ENCODE peak calls at places on chromosomes 7 and 10, in eight cellular contexts. D is type B pancreatic cell, S is mesothelial cell of epicardium, G is foreskin keratinocyte, H is astrocyte of the cerebellum, O is ovary, Y is endodermal cell, A is MCF 10A. F is an unnamed sample.

GRCh38 chr7:16915405-16915804 is 33.6 kb upstream of the AGR3 start:
- DNase-seq in D (no peak), S (no peak), G (peak), H (peak), O (no peak), Y (no peak), A (peak), F (peak)

GRCh38 chr7:158993591-158993990 is 137.2 kb downstream of the DYNC2I1 start:
- DNase-seq in D (no peak), S (no peak), G (no peak), H (no peak), O (no peak), Y (no peak), A (no peak), F (no peak)

GRCh38 chr7:151115836-151116418 is 29.7 kb downstream of the AGAP3 start:
- DNase-seq in D (no peak), S (peak), G (peak), H (no peak), O (no peak), Y (no peak), A (peak), F (peak)

GRCh38 chr7:30421647-30422196 is 56.9 kb downstream of the NOD1 start:
- DNase-seq in D (no peak), S (no peak), G (no peak), H (no peak), O (no peak), Y (no peak), A (no peak), F (no peak)

GRCh38 chr7:21941570-21942224 is 4.0 kb downstream of the CDCA7L start:
- DNase-seq in D (no peak), S (no peak), G (peak), H (no peak), O (no peak), Y (peak), A (peak), F (peak)

GRCh38 chr7:39733881-39734571 is 110.7 kb downstream of the RALA start:
- DNase-seq in D (no peak), S (no peak), G (peak), H (peak), O (no peak), Y (peak), A (peak), F (peak)

GRCh38 chr10:68261132-68261856 is 29.4 kb upstream of the ATOH7 start:
- DNase-seq in D (no peak), S (no peak), G (no peak), H (no peak), O (no peak), Y (no peak), A (no peak), F (no peak)

GRCh38 chr7:43099750-43100149 is 12.7 kb upstream of the HECW1 start:
- DNase-seq in D (no peak), S (no peak), G (no peak), H (no peak), O (no peak), Y (no peak), A (no peak), F (no peak)

GRCh38 chr10:91340613-91341362 is 69.4 kb upstream of the HECTD2 start:
- DNase-seq in D (no peak), S (no peak), G (peak), H (peak), O (no peak), Y (no peak), A (peak), F (peak)

GRCh38 chr7:132547806-132548205 is 28.5 kb downstream of the PLXNA4 start:
- DNase-seq in D (no peak), S (no peak), G (no peak), H (peak), O (no peak), Y (no peak), A (no peak), F (no peak)

GRCh38 chr7:73856941-73857340 is 4.0 kb upstream of the TMEM270 start:
- DNase-seq in D (no peak), S (no peak), G (no peak), H (no peak), O (no peak), Y (no peak), A (no peak), F (no peak)

GRCh38 chr7:130990178-130990832 is 256.3 kb upstream of the KLF14 start:
- DNase-seq in D (no peak), S (no peak), G (no peak), H (no peak), O (no peak), Y (no peak), A (no peak), F (no peak)

GRCh38 chr10:72800000-72800740 is 93.4 kb upstream of the OIT3 start:
- DNase-seq in D (no peak), S (no peak), G (no peak), H (no peak), O (no peak), Y (peak), A (no peak), F (no peak)

GRCh38 chr7:29957921-29958320 is 31.7 kb downstream of the SCRN1 start:
- DNase-seq in D (no peak), S (no peak), G (no peak), H (no peak), O (no peak), Y (no peak), A (no peak), F (no peak)

GRCh38 chr10:13334556-13334955 is 13.5 kb downstream of the SEPHS1 start:
- DNase-seq in D (no peak), S (no peak), G (no peak), H (no peak), O (no peak), Y (no peak), A (no peak), F (no peak)

GRCh38 chr7:116316838-116317612 is 106.7 kb downstream of the TES start:
- DNase-seq in D (no peak), S (no peak), G (peak), H (peak), O (no peak), Y (peak), A (peak), F (peak)

GRCh38 chr7:41573881-41574280 is 129.0 kb downstream of the INHBA start:
- DNase-seq in D (no peak), S (no peak), G (no peak), H (no peak), O (no peak), Y (no peak), A (no peak), F (no peak)

GRCh38 chr7:117716707-117717294 is 156.4 kb downstream of the CTTNBP2 start:
- DNase-seq in D (no peak), S (no peak), G (no peak), H (no peak), O (no peak), Y (no peak), A (no peak), F (no peak)

GRCh38 chr7:50303894-50304157 is 690 bp upstream of the IKZF1 start:
- DNase-seq in D (no peak), S (no peak), G (no peak), H (no peak), O (no peak), Y (no peak), A (no peak), F (no peak)

GRCh38 chr7:12731775-12732174 is 44.3 kb downstream of the ARL4A start:
- DNase-seq in D (no peak), S (no peak), G (no peak), H (no peak), O (no peak), Y (no peak), A (no peak), F (no peak)

GRCh38 chr7:27165655-27166474 is 528 bp upstream of the HOXA9 start:
- DNase-seq in D (no peak), S (no peak), G (no peak), H (no peak), O (no peak), Y (no peak), A (no peak), F (no peak)

GRCh38 chr7:150989456-150989855 is 1.4 kb upstream of the NOS3 start:
- DNase-seq in D (no peak), S (no peak), G (no peak), H (no peak), O (no peak), Y (peak), A (no peak), F (no peak)

GRCh38 chr10:46517541-46517940 is 38.9 kb downstream of the GPRIN2 start:
- DNase-seq in D (peak), S (no peak), G (no peak), H (no peak), O (no peak), Y (peak), A (no peak), F (no peak)

GRCh38 chr7:65554-65953 is 126.8 kb upstream of the FAM20C start:
- DNase-seq in D (no peak), S (no peak), G (no peak), H (no peak), O (peak), Y (no peak), A (peak), F (no peak)

GRCh38 chr7:13742126-13742525 is 247.3 kb downstream of the ETV1 start:
- DNase-seq in D (no peak), S (no peak), G (peak), H (peak), O (no peak), Y (no peak), A (no peak), F (peak)

GRCh38 chr7:78176186-78176585 is 377.6 kb downstream of the PHTF2 start:
- DNase-seq in D (no peak), S (no peak), G (no peak), H (peak), O (peak), Y (no peak), A (no peak), F (no peak)

GRCh38 chr7:148262721-148263229 is 327.8 kb upstream of the C7orf33 start:
- DNase-seq in D (peak), S (peak), G (no peak), H (no peak), O (peak), Y (peak), A (peak), F (peak)

GRCh38 chr10:71390921-71391690 is 5.6 kb upstream of the CDH23 start:
- DNase-seq in D (no peak), S (no peak), G (no peak), H (no peak), O (no peak), Y (peak), A (no peak), F (no peak)

GRCh38 chr10:16612148-16612742 is 90.6 kb upstream of the C1QL3 start:
- DNase-seq in D (no peak), S (peak), G (peak), H (peak), O (no peak), Y (peak), A (peak), F (peak)

GRCh38 chr10:131727612-131728011 is 173.2 kb upstream of the PPP2R2D start:
- DNase-seq in D (peak), S (no peak), G (no peak), H (no peak), O (no peak), Y (peak), A (no peak), F (no peak)

GRCh38 chr10:30821994-30822692 is 192.6 kb upstream of the LYZL2 start:
- DNase-seq in D (no peak), S (no peak), G (peak), H (no peak), O (no peak), Y (no peak), A (no peak), F (no peak)

GRCh38 chr10:131820626-131821025 is 80.2 kb upstream of the PPP2R2D start:
- DNase-seq in D (no peak), S (no peak), G (no peak), H (no peak), O (no peak), Y (peak), A (no peak), F (no peak)

GRCh38 chr7:30983042-30983913 is 19.5 kb downstream of the GHRHR start:
- DNase-seq in D (peak), S (peak), G (no peak), H (peak), O (peak), Y (peak), A (peak), F (peak)

GRCh38 chr7:105187302-105188169 is 173.5 kb downstream of the KMT2E start:
- DNase-seq in D (no peak), S (no peak), G (peak), H (no peak), O (no peak), Y (no peak), A (peak), F (peak)

DNA sequence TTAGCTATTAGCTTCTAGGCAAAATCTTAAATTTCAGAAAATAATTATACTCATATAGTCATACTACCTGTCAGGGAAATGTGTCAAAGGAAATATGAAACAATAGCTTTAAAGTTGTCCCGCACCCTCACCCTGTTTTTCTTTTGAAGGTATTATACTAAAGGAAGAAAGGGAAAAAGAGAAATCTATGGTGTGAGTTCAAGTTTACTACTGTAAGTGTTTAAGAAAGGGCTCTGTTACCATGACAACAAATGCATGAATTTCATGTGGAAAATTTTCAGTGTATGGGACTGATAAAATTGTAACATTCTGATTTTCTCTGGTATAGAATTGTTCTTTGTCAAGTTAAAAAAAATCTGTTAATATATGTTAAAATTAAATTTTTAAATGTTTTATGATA is 229.8 kb downstream of the ADK start:
- DNase-seq in D (no peak), S (no peak), G (no peak), H (no peak), O (no peak), Y (no peak), A (no peak), F (no peak)
- TF ChIP-seq CTCF in D (no peak), S (no peak), G (no peak), H (no peak), O (no peak), Y (no peak), A (no peak), F (no peak)

GRCh38 chr7:7166318-7166717 is 16.0 kb upstream of the C1GALT1 start:
- DNase-seq in D (no peak), S (no peak), G (no peak), H (no peak), O (no peak), Y (no peak), A (no peak), F (no peak)
- TF ChIP-seq CTCF in D (no peak), S (no peak), G (no peak), H (no peak), O (no peak), Y (no peak), A (no peak), F (no peak)

GRCh38 chr7:44131173-44132009 is 8.0 kb upstream of the POLD2 start:
- DNase-seq in D (no peak), S (no peak), G (no peak), H (no peak), O (no peak), Y (peak), A (peak), F (peak)
- TF ChIP-seq CTCF in D (peak), S (no peak), G (peak), H (peak), O (no peak), Y (peak), A (peak), F (no peak)

DNA sequence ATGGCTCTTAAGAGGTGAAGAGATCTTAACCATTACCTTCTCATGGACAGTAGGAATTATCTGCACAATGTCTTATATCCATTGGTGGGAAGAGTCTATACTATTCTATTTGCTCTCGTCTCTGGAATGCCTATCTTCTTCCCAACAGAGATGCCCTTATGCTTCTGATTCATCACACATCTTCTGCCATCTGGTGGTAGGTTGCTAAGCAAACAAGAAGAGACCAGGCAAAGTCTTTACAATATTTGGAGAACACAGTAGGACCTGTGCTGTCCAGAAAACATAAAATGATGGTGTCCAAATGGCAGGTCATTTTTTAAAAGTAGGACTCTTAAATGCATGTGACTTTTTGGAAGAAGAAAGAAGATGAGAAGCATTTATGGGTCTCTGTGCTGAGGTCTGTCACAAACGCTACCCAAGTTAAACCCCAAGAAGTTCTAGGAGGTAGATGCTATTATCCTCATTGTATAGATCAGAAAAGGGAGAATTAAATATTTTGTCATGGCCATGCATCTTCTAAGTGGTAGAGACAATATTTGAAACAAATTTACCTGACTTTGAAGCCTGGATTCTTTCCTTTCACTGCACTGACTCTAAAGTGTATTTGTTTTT is 67.8 kb upstream of the NXPH1 start:
- DNase-seq in D (no peak), S (no peak), G (no peak), H (no peak), O (no peak), Y (no peak), A (peak), F (no peak)
- TF ChIP-seq CTCF in D (peak), S (no peak), G (peak), H (no peak), O (no peak), Y (peak), A (peak), F (peak)

GRCh38 chr7:155066417-155066950 is 3.6 kb upstream of the HTR5A start:
- DNase-seq in D (no peak), S (no peak), G (peak), H (peak), O (no peak), Y (no peak), A (peak), F (peak)

GRCh38 chr7:155059703-155060102 is 10.4 kb upstream of the HTR5A start:
- DNase-seq in D (no peak), S (no peak), G (no peak), H (no peak), O (no peak), Y (no peak), A (no peak), F (no peak)

GRCh38 chr7:155058861-155059355 is 11.2 kb upstream of the HTR5A start:
- DNase-seq in D (no peak), S (no peak), G (no peak), H (no peak), O (no peak), Y (no peak), A (no peak), F (no peak)

DNA sequence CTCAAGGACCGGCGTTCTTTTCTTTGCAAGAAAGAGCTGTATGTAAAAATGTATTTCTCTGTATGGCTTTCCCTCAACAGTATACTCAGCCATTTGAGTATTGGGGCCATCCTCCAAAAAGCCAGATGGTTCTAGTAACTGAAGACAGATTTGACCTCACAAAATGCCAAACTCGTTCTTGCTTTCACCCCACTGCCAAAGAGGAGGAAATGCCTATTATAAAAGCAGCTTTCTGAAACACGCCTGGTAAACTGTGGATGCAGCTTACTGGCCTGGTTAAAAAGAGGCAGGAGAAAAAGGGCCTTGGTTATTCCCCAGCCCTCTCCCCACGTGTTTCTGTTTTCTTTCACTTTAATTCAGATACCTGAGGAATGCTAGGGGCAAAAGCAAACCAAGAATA is 7.7 kb upstream of the HTR5A start:
- DNase-seq in D (no peak), S (no peak), G (no peak), H (no peak), O (no peak), Y (no peak), A (no peak), F (no peak)
- TF ChIP-seq CTCF in D (no peak), S (no peak), G (no peak), H (no peak), O (no peak), Y (no peak), A (no peak), F (no peak)

DNA sequence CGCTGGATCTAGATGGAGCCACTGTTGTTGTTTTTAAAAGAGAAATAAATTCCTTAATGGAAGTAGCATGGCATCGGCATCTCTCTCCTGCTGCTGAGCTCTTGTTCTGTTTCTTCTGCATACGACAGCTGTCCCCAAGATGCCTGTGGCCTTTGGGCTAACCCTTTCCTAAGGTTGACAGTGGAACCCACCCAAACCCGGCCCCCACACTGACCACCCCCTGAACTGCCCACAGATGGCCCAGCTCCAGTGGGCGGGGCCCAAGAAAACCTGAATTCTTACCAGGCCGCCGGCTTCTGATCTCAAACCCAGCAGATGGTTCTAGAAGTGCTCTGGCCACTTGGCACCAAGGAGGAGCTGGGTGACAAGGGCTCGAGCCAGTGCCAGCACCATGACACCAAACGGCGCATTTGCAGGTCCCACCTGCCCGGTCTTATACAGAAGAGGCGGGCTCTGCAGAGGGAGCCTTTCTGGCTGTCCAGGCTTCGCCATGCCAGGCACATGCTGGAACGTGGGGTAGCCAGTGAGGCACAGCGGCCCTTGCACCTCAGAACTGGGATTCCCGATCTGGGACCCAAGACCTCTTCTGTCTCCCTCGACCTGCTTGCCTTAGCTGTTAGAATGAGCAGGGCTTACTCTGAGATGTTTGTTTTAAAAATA is 82.7 kb downstream of the RGS10 start:
- DNase-seq in D (no peak), S (no peak), G (no peak), H (no peak), O (no peak), Y (no peak), A (no peak), F (no peak)
- TF ChIP-seq CTCF in D (no peak), S (no peak), G (no peak), H (no peak), O (no peak), Y (no peak), A (no peak), F (no peak)

GRCh38 chr7:129334473-129334872 is 99.8 kb upstream of the STRIP2 start:
- DNase-seq in D (no peak), S (no peak), G (no peak), H (no peak), O (no peak), Y (no peak), A (no peak), F (no peak)
- TF ChIP-seq CTCF in D (peak), S (no peak), G (peak), H (no peak), O (no peak), Y (peak), A (no peak), F (no peak)